ENCODE peak calls at places on chromosome 5, in five cellular contexts. B is tibial nerve, U is left ventricle myocardium inferior, Y is sigmoid colon, I is adipocyte. A is an unnamed sample.
A peak's percentile ranks its signal among the peaks of the same experiment; 100 is the strongest.

GRCh38 chr5:165723931-165724330 is 2218.5 kb downstream of the MAT2B start:
- DNase-seq in I (no peak), U (no peak), B (no peak), Y (no peak), A (no peak)

GRCh38 chr5:132704875-132705274 is 31.1 kb downstream of the IL4 start:
- DNase-seq in Y (no peak), U (no peak), I (peak; percentile 49), B (no peak), A (no peak)

GRCh38 chr5:180806351-180807011 is 3.9 kb upstream of the MGAT1 start:
- DNase-seq in Y (peak; percentile 64), U (no peak), I (no peak), B (no peak), A (no peak)

GRCh38 chr5:8577792-8578191 is 708.8 kb downstream of the MTRR start:
- DNase-seq in I (peak; percentile 28), Y (no peak), B (no peak), U (no peak), A (no peak)

GRCh38 chr5:123035950-123036390 is 555 bp downstream of the PPIC start:
- DNase-seq in U (peak; percentile 53), I (peak; percentile 82), B (peak; percentile 23), Y (peak; percentile 83), A (no peak)

GRCh38 chr5:107449369-107449768 is 221.4 kb downstream of the EFNA5 start:
- DNase-seq in Y (no peak), I (no peak), U (no peak), B (no peak), A (no peak)

GRCh38 chr5:146878471-146879172 is at the start of gene PPP2R2B:
- DNase-seq in Y (peak; percentile 66), U (peak; percentile 20), B (no peak), I (peak; percentile 47), A (peak; percentile 54)

GRCh38 chr5:179302499-179303185 is 42.6 kb downstream of the ADAMTS2 start:
- DNase-seq in U (no peak), I (no peak), B (no peak), Y (peak; percentile 56), A (no peak)

GRCh38 chr5:42495908-42496307 is 72.7 kb downstream of the GHR start:
- DNase-seq in I (peak; percentile 15), Y (no peak), U (no peak), B (no peak), A (no peak)

GRCh38 chr5:76831108-76831447 is 12.2 kb downstream of the F2RL1 start:
- DNase-seq in I (peak; percentile 46), U (no peak), B (no peak), Y (no peak), A (no peak)

GRCh38 chr5:177468329-177469058 is 4.9 kb downstream of the DBN1 start:
- DNase-seq in B (no peak), Y (peak; percentile 88), I (peak; percentile 36), U (peak; percentile 63), A (no peak)

GRCh38 chr5:104400941-104401340 is 838.4 kb upstream of the NUDT12 start:
- DNase-seq in B (no peak), U (no peak), I (no peak), Y (no peak), A (no peak)

GRCh38 chr5:141617682-141618029 is 1.1 kb downstream of the DIAPH1 start:
- DNase-seq in Y (no peak), B (peak; percentile 12), I (no peak), U (no peak), A (no peak)

DNA sequence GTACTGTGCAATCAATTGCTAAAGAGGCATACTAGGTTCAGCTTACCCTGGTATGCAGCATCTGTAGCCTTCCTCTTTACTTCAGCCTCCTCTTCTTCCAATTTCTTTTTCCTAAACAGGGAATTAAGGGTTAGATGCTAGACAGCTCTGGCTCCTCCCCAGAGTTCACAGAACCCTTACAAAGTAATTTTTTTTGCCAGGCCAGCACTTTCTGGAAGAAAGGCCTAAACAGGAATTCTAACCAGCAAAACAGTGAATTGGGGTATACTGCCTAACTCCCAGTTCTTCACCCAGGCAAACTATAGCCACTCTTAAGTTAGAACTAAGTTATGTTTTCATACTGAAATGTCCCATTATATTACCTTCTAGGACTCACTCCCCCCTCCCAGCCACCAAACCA is 8.1 kb downstream of the BRD8 start:
- DNase-seq in B (no peak), I (no peak), U (no peak), Y (no peak), A (no peak)
- H3K36me3 ChIP-seq in B (peaks cover 99% of the 10 kb centered on the region), I (peaks cover 84% of the 10 kb centered on the region), U (peaks cover 99% of the 10 kb centered on the region), Y (peaks cover 45% of the 10 kb centered on the region), A (peaks cover 61% of the 10 kb centered on the region)

GRCh38 chr5:35823347-35823875 is 33.3 kb upstream of the IL7R start:
- DNase-seq in I (no peak), B (no peak), Y (no peak), U (no peak), A (no peak)
- H3K4me3 ChIP-seq in I (no peak overlapping the region), B (no peak overlapping the region), Y (no peak overlapping the region), U (no peak overlapping the region), A (no peak overlapping the region)

DNA sequence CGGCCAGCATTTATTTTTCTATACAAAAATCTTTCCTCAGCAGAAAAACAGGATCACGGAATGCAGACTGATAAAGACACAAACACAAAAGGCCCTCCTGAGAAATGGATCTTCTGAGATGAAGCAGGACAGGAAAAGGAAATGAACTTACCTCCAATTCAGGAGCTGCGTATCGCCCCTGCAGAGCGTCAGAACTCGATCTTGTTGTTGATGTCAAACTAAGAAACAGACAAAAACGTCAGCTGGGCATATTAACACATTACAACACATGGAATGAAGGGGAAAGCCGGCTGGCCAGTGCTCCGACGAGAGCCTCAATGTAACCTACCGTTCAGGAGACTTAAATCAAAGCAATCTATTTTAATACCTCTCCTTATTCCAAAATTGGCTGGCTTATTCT is 105.1 kb downstream of the SERINC5 start:
- DNase-seq in I (no peak), U (no peak), Y (no peak), B (no peak), A (peak; percentile 30)
- H3K36me3 ChIP-seq in I (peaks cover 5% of the 10 kb centered on the region), U (peaks cover 19% of the 10 kb centered on the region), Y (no peaks in the 10 kb centered on the region), B (peaks cover 49% of the 10 kb centered on the region), A (peaks cover 38% of the 10 kb centered on the region)

DNA sequence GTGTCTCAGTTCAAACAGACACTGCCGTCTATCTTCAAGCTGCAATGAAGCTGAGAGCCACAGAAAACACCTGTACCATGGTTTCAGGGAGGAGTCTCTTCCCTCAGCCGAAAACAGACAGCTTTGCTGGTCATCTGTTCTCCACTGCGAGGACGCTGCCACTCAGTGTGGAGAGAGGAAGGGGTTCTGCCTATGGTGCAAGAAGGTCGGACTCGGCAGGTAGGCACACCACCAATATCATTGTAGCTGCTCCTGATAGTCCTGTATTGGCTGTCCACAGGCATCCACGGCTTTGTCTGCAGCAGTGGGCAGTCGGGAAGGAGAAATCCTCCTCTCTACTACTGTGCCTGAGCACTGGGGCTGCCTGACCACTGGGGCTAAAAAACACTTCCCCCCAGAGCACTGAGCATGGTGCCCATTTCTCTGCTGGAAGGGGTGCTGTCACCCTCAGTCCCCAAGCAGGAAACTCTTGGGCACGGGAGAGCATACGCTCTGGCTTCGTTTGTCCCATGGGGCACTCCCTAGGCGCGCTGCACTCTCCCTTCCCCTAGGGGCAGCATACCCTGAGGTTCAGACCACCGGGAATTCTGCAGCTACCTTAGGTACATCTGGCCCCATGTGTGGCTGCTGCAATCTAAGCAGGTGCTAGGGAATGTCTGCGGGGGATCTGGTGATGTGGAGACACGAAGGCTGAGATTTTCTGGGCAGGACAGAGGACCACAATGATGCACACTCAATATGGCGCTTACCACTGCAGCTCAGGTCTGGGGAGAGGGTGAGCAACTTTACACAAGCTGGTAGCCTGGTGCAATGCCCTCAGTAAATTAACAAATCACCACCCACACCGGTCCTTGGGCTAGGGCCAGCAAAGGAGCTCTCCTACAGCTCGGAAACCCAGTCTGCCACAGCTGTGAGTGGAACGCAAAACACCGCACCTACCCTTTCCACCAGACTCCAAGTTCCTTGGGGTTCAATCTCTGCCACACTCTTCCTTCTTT is 880.9 kb upstream of the SEMA6A start:
- DNase-seq in B (no peak), U (no peak), Y (no peak), I (no peak), A (no peak)
- H3K4me3 ChIP-seq in B (no peak overlapping the region), U (peak overlapping the region; percentile 42), Y (no peak overlapping the region), I (no peak overlapping the region), A (peak overlapping the region; percentile 22)

GRCh38 chr5:863244-863805 is 12.5 kb upstream of the ZDHHC11 start:
- DNase-seq in I (no peak), Y (no peak), B (no peak), U (no peak), A (no peak)
- H3K36me3 ChIP-seq in I (peaks cover 27% of the 10 kb centered on the region), Y (no peaks in the 10 kb centered on the region), B (peaks cover 92% of the 10 kb centered on the region), U (peaks cover 62% of the 10 kb centered on the region), A (peaks cover 28% of the 10 kb centered on the region)

DNA sequence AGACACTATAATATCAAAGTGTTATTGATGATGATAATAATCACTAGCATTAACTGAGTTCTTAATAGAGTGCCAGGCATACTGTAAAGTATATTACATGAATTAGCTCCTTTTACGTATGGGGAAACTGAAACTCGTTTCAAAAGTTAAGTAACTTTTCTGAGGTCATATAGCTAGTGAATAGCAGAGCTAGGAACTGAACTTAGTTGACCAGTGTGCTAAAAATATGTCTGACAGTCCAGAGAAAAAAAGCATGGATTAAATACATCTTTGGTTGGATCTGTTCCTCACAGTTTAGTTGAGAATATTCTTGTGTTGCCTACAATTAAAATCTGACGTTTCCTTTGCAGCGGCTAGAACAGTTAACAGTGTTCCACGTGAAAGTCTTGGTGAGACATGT is 18.4 kb upstream of the CATSPER3 start:
- DNase-seq in U (no peak), Y (no peak), I (no peak), B (no peak), A (no peak)
- H3K4me3 ChIP-seq in U (no peak overlapping the region), Y (no peak overlapping the region), I (no peak overlapping the region), B (no peak overlapping the region), A (no peak overlapping the region)